ENCODE peak calls at places on chromosomes 16 and 17, in five cellular contexts. C is GM12878, X is uterus, N is stomach, F is A549. S is an unnamed sample.

GRCh38 chr16:1553976-1554825 is 20.7 kb downstream of the TMEM204 start:
- DNase-seq in C (no peak), X (peak; percentile 63), F (no peak), N (no peak), S (no peak)

GRCh38 chr16:17109413-17109812 is 361.3 kb downstream of the XYLT1 start:
- DNase-seq in C (no peak), N (no peak), F (no peak), X (no peak), S (no peak)

GRCh38 chr17:6413073-6413472 is 21.8 kb downstream of the AIPL1 start:
- DNase-seq in F (peak; percentile 65), X (no peak), C (no peak), N (no peak), S (no peak)

GRCh38 chr16:46687486-46687885 is 1.5 kb downstream of the VPS35 start:
- DNase-seq in X (no peak), C (no peak), F (no peak), N (no peak), S (no peak)

GRCh38 chr16:80664226-80664625 is 123.4 kb downstream of the DYNLRB2 start:
- DNase-seq in C (no peak), N (no peak), F (no peak), X (no peak), S (no peak)

GRCh38 chr16:68233085-68233834 is 2.7 kb downstream of the ESRP2 start:
- DNase-seq in N (no peak), C (no peak), X (no peak), F (no peak), S (no peak)

GRCh38 chr17:45222273-45222993 is 748 bp downstream of the FMNL1 start:
- DNase-seq in C (no peak), N (no peak), X (no peak), F (no peak), S (no peak)

GRCh38 chr17:78397681-78398101 is 19.2 kb downstream of the PGS1 start:
- DNase-seq in C (no peak), X (no peak), F (no peak), N (no peak), S (no peak)

GRCh38 chr17:30158896-30159625 is 42.4 kb downstream of the NSRP1 start:
- DNase-seq in X (no peak), F (no peak), N (no peak), C (no peak), S (no peak)

GRCh38 chr16:81739503-81739902 is 39.6 kb upstream of the PLCG2 start:
- DNase-seq in X (no peak), N (no peak), C (no peak), F (no peak), S (no peak)

GRCh38 chr16:86718118-86718517 is 139.8 kb downstream of the FOXL1 start:
- DNase-seq in C (peak; percentile 3), N (no peak), F (peak; percentile 4), X (no peak), S (no peak)

GRCh38 chr17:36072431-36073121 is 8.5 kb downstream of the CCL18 start:
- DNase-seq in X (peak; percentile 22), F (peak; percentile 52), C (peak; percentile 69), N (peak; percentile 62), S (peak; percentile 57)

GRCh38 chr17:57480438-57481196 is 224.3 kb downstream of the MSI2 start:
- DNase-seq in N (no peak), X (peak; percentile 33), C (no peak), F (no peak), S (no peak)

GRCh38 chr17:57834146-57834741 is 15.6 kb downstream of the MRPS23 start:
- DNase-seq in N (peak; percentile 91), F (no peak), C (no peak), X (no peak), S (no peak)

GRCh38 chr17:79622776-79623175 is 11.9 kb upstream of the RBFOX3 start:
- DNase-seq in F (no peak), C (no peak), N (no peak), X (peak; percentile 4), S (no peak)

GRCh38 chr17:28743243-28744103 is at the start of gene TRAF4:
- DNase-seq in F (peak; percentile 93), N (peak; percentile 89), C (no peak), X (peak; percentile 76), S (peak; percentile 72)

GRCh38 chr17:40399185-40399584 is 18.5 kb downstream of the TOP2A start:
- DNase-seq in F (peak; percentile 78), C (no peak), N (no peak), X (no peak), S (no peak)

GRCh38 chr16:24944206-24944605 is 71.0 kb downstream of the ARHGAP17 start:
- DNase-seq in N (no peak), C (no peak), X (no peak), F (no peak), S (no peak)

GRCh38 chr16:24939224-24939623 is 75.9 kb downstream of the ARHGAP17 start:
- DNase-seq in N (no peak), C (no peak), F (no peak), X (no peak), S (no peak)

GRCh38 chr16:24946155-24946554 is 69.0 kb downstream of the ARHGAP17 start:
- DNase-seq in N (no peak), X (no peak), F (no peak), C (no peak), S (no peak)

GRCh38 chr16:24939738-24940137 is 75.4 kb downstream of the ARHGAP17 start:
- DNase-seq in X (no peak), F (no peak), N (no peak), C (no peak), S (no peak)

DNA sequence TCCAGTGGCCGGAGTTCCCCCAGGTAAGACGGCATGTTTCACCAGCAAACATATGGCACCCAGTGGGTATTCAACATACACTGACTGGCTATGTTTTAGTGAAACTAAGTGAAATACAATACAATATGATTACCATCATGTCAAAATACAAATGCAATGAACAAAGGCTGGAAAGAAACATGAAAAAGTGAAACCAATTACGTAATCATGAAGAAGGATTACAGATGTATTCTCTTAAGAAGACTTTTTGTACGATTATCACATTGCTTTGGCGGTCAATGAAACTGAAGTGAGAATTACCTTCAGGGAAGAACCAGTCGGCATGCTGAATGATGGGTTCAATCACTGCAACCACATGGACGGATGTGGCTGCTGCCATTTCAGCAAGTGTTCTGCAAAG is 71.7 kb downstream of the ARHGAP17 start:
- DNase-seq in N (no peak), C (no peak), F (no peak), X (no peak), S (no peak)
- TF ChIP-seq POLR2A in N (no peak), C (no peak), F (no peak), X (no peak), S (no peak)

GRCh38 chr17:76737676-76738467 is at the start of gene MFSD11:
- DNase-seq in X (peak; percentile 94), F (peak; percentile 93), C (no peak), N (peak; percentile 91), S (peak; percentile 73)
- TF ChIP-seq POLR2A in X (peak; percentile 49), F (peak; percentile 49), C (no peak), N (no peak), S (peak; percentile 41)

DNA sequence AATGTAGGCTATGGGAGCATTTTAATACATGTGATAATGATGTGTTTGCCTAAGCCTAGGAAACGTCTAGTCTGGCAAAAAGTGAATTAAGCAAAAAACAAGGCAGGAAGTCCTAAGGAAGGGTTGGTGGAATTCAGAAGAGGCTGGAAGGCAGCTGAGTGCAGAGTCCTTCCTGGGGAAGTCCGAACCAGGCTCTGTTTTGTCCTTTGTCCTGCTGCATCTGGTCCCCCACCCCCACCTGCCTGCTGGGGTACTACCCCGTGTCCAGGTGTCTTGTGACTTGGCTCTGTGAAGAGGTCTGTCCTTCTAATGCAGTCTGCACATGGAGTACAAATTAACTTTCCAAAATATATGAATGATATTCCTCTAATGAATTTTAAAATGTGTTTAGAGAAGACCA is 1.6 kb upstream of the MYH10 start:
- DNase-seq in X (no peak), F (no peak), N (no peak), C (no peak), S (no peak)
- TF ChIP-seq POLR2A in X (no peak), F (no peak), N (no peak), C (no peak), S (no peak)

GRCh38 chr16:11667824-11668589 is at the start of gene SNN:
- DNase-seq in N (peak; percentile 92), C (no peak), X (peak; percentile 89), F (peak; percentile 73), S (peak; percentile 72)
- TF ChIP-seq POLR2A in N (no peak), C (peak; percentile 59), X (peak; percentile 67), F (peak; percentile 4), S (no peak)

GRCh38 chr17:81394831-81395599 is at the start of gene BAHCC1:
- DNase-seq in C (no peak), F (peak; percentile 100), X (peak; percentile 100), N (peak; percentile 100), S (peak; percentile 100)
- TF ChIP-seq POLR2A in C (no peak), F (peak; percentile 79), X (peak; percentile 96), N (no peak), S (peak; percentile 96)

GRCh38 chr17:64326030-64326419 is 63.0 kb upstream of the TEX2 start:
- DNase-seq in F (no peak), X (no peak), N (no peak), C (no peak), S (no peak)
- TF ChIP-seq POLR2A in F (no peak), X (no peak), N (no peak), C (no peak), S (no peak)

DNA sequence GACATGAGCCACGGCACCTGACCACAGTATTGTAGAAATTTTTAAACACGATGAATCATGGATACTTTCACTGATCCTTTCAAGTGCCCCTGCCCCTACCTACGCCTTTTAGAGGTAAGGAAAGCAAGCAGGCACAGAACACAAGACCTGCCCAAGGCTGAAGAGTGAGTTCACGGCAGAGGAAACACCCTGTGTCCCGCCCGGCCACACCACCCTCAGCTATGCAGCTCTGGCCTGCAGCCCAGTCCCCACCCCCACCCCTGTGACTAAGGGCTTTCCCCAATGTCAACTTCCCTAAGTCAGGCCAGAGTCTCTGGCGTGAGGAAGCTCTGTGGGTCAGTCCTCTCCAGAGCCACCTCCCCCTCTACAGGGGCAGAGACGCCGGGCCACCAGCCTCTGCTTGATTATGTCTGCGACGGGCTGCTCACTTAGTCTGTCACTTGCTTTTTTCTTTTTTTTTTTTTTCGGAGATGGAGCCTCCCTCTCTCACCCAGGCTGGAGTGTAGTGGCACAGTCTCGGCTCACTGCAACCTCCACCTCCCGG is 8.4 kb downstream of the SLC16A5 start:
- DNase-seq in C (no peak), N (peak; percentile 92), X (no peak), F (peak; percentile 99), S (no peak)
- TF ChIP-seq POLR2A in C (no peak), N (no peak), X (no peak), F (no peak), S (no peak)

GRCh38 chr17:76004750-76005262 is 4.2 kb downstream of the CDK3 start:
- DNase-seq in N (no peak), C (no peak), F (no peak), X (no peak), S (no peak)
- TF ChIP-seq POLR2A in N (no peak), C (no peak), F (no peak), X (no peak), S (no peak)

GRCh38 chr17:68205251-68205807 is 42.5 kb upstream of the AMZ2 start:
- DNase-seq in C (no peak), F (peak; percentile 90), N (peak; percentile 92), X (peak; percentile 92), S (peak; percentile 89)
- TF ChIP-seq POLR2A in C (peak; percentile 79), F (peak; percentile 71), N (no peak), X (peak; percentile 70), S (peak; percentile 80)